ENCODE peak calls at places on chromosomes 4 and X, in seven cellular contexts. One of them, this sample, is unnamed.

GRCh38 chr4:102474736-102475504 is 26.2 kb upstream of the NFKB1 start:
- DNase-seq in Right ventricle myocardium superior: no peak
- DNase-seq in AG04450: no peak
- DNase-seq in GM10248: no peak
- DNase-seq in stimulated activated CD8-positive, alpha-beta memory T cell treated with anti-CD3 and anti-CD28 coated beads, Interleukin-2, amount 100 ng/mL, for 1 hour: no peak
- DNase-seq in activated CD4-positive, CD25-positive, alpha-beta regulatory T cell treated with anti-CD3 and anti-CD28 coated beads, Interleukin-2, amount 50 U/mL, for 72 hours: no peak
- DNase-seq in mesendoderm: peak
- DNase-seq in this sample: no peak

GRCh38 chr4:155573126-155573525 is 93.5 kb upstream of the GUCY1A1 start:
- DNase-seq in activated CD4-positive, CD25-positive, alpha-beta regulatory T cell treated with anti-CD3 and anti-CD28 coated beads, Interleukin-2, amount 50 U/mL, for 72 hours: no peak
- DNase-seq in AG04450: no peak
- DNase-seq in Right ventricle myocardium superior: no peak
- DNase-seq in GM10248: no peak
- DNase-seq in mesendoderm: no peak
- DNase-seq in stimulated activated CD8-positive, alpha-beta memory T cell treated with anti-CD3 and anti-CD28 coated beads, Interleukin-2, amount 100 ng/mL, for 1 hour: no peak
- DNase-seq in this sample: no peak

GRCh38 chrX:55111578-55112254 is 22.9 kb downstream of the PAGE2 start:
- DNase-seq in AG04450: no peak
- DNase-seq in GM10248: no peak
- DNase-seq in mesendoderm: no peak
- DNase-seq in Right ventricle myocardium superior: no peak
- DNase-seq in activated CD4-positive, CD25-positive, alpha-beta regulatory T cell treated with anti-CD3 and anti-CD28 coated beads, Interleukin-2, amount 50 U/mL, for 72 hours: no peak
- DNase-seq in stimulated activated CD8-positive, alpha-beta memory T cell treated with anti-CD3 and anti-CD28 coated beads, Interleukin-2, amount 100 ng/mL, for 1 hour: no peak
- DNase-seq in this sample: no peak

GRCh38 chrX:121641560-121641959 is 594.1 kb downstream of the GLUD2 start:
- DNase-seq in stimulated activated CD8-positive, alpha-beta memory T cell treated with anti-CD3 and anti-CD28 coated beads, Interleukin-2, amount 100 ng/mL, for 1 hour: no peak
- DNase-seq in mesendoderm: peak
- DNase-seq in AG04450: no peak
- DNase-seq in Right ventricle myocardium superior: no peak
- DNase-seq in GM10248: no peak
- DNase-seq in activated CD4-positive, CD25-positive, alpha-beta regulatory T cell treated with anti-CD3 and anti-CD28 coated beads, Interleukin-2, amount 50 U/mL, for 72 hours: no peak
- DNase-seq in this sample: no peak

GRCh38 chrX:120781416-120781815 is 94.2 kb downstream of the CT47B1 start:
- DNase-seq in GM10248: no peak
- DNase-seq in stimulated activated CD8-positive, alpha-beta memory T cell treated with anti-CD3 and anti-CD28 coated beads, Interleukin-2, amount 100 ng/mL, for 1 hour: no peak
- DNase-seq in activated CD4-positive, CD25-positive, alpha-beta regulatory T cell treated with anti-CD3 and anti-CD28 coated beads, Interleukin-2, amount 50 U/mL, for 72 hours: no peak
- DNase-seq in AG04450: no peak
- DNase-seq in mesendoderm: no peak
- DNase-seq in Right ventricle myocardium superior: no peak
- DNase-seq in this sample: no peak

GRCh38 chr4:56668267-56668666 is 12.8 kb downstream of the HOPX start:
- DNase-seq in mesendoderm: peak
- DNase-seq in GM10248: peak
- DNase-seq in AG04450: no peak
- DNase-seq in Right ventricle myocardium superior: no peak
- DNase-seq in activated CD4-positive, CD25-positive, alpha-beta regulatory T cell treated with anti-CD3 and anti-CD28 coated beads, Interleukin-2, amount 50 U/mL, for 72 hours: no peak
- DNase-seq in stimulated activated CD8-positive, alpha-beta memory T cell treated with anti-CD3 and anti-CD28 coated beads, Interleukin-2, amount 100 ng/mL, for 1 hour: no peak
- DNase-seq in this sample: no peak

GRCh38 chrX:110316351-110317078 is 1.4 kb downstream of the AMMECR1 start:
- DNase-seq in GM10248: no peak
- DNase-seq in activated CD4-positive, CD25-positive, alpha-beta regulatory T cell treated with anti-CD3 and anti-CD28 coated beads, Interleukin-2, amount 50 U/mL, for 72 hours: no peak
- DNase-seq in Right ventricle myocardium superior: no peak
- DNase-seq in stimulated activated CD8-positive, alpha-beta memory T cell treated with anti-CD3 and anti-CD28 coated beads, Interleukin-2, amount 100 ng/mL, for 1 hour: no peak
- DNase-seq in mesendoderm: peak
- DNase-seq in AG04450: no peak
- DNase-seq in this sample: no peak

GRCh38 chr4:132123870-132124623 is 1025.0 kb upstream of the PCDH10 start:
- DNase-seq in GM10248: no peak
- DNase-seq in activated CD4-positive, CD25-positive, alpha-beta regulatory T cell treated with anti-CD3 and anti-CD28 coated beads, Interleukin-2, amount 50 U/mL, for 72 hours: no peak
- DNase-seq in AG04450: no peak
- DNase-seq in stimulated activated CD8-positive, alpha-beta memory T cell treated with anti-CD3 and anti-CD28 coated beads, Interleukin-2, amount 100 ng/mL, for 1 hour: no peak
- DNase-seq in mesendoderm: no peak
- DNase-seq in Right ventricle myocardium superior: no peak
- DNase-seq in this sample: no peak

GRCh38 chr4:73828945-73829344 is 7.5 kb upstream of the CXCL6 start:
- DNase-seq in GM10248: no peak
- DNase-seq in activated CD4-positive, CD25-positive, alpha-beta regulatory T cell treated with anti-CD3 and anti-CD28 coated beads, Interleukin-2, amount 50 U/mL, for 72 hours: no peak
- DNase-seq in AG04450: no peak
- DNase-seq in stimulated activated CD8-positive, alpha-beta memory T cell treated with anti-CD3 and anti-CD28 coated beads, Interleukin-2, amount 100 ng/mL, for 1 hour: no peak
- DNase-seq in Right ventricle myocardium superior: no peak
- DNase-seq in mesendoderm: no peak
- DNase-seq in this sample: no peak

GRCh38 chr4:29326816-29327215 is 1393.4 kb upstream of the PCDH7 start:
- DNase-seq in stimulated activated CD8-positive, alpha-beta memory T cell treated with anti-CD3 and anti-CD28 coated beads, Interleukin-2, amount 100 ng/mL, for 1 hour: no peak
- DNase-seq in mesendoderm: no peak
- DNase-seq in activated CD4-positive, CD25-positive, alpha-beta regulatory T cell treated with anti-CD3 and anti-CD28 coated beads, Interleukin-2, amount 50 U/mL, for 72 hours: no peak
- DNase-seq in Right ventricle myocardium superior: no peak
- DNase-seq in GM10248: no peak
- DNase-seq in AG04450: no peak
- DNase-seq in this sample: no peak

GRCh38 chrX:138756234-138756633 is 44.7 kb upstream of the FGF13 start:
- DNase-seq in AG04450: no peak
- DNase-seq in GM10248: no peak
- DNase-seq in activated CD4-positive, CD25-positive, alpha-beta regulatory T cell treated with anti-CD3 and anti-CD28 coated beads, Interleukin-2, amount 50 U/mL, for 72 hours: no peak
- DNase-seq in Right ventricle myocardium superior: peak
- DNase-seq in mesendoderm: peak
- DNase-seq in stimulated activated CD8-positive, alpha-beta memory T cell treated with anti-CD3 and anti-CD28 coated beads, Interleukin-2, amount 100 ng/mL, for 1 hour: no peak
- DNase-seq in this sample: peak

GRCh38 chr4:57102050-57102564 is 8.1 kb downstream of the IGFBP7 start:
- DNase-seq in Right ventricle myocardium superior: peak
- DNase-seq in activated CD4-positive, CD25-positive, alpha-beta regulatory T cell treated with anti-CD3 and anti-CD28 coated beads, Interleukin-2, amount 50 U/mL, for 72 hours: no peak
- DNase-seq in mesendoderm: no peak
- DNase-seq in AG04450: peak
- DNase-seq in GM10248: no peak
- DNase-seq in stimulated activated CD8-positive, alpha-beta memory T cell treated with anti-CD3 and anti-CD28 coated beads, Interleukin-2, amount 100 ng/mL, for 1 hour: no peak
- DNase-seq in this sample: peak

GRCh38 chr4:48780867-48781219 is 764 bp upstream of the FRYL start:
- DNase-seq in activated CD4-positive, CD25-positive, alpha-beta regulatory T cell treated with anti-CD3 and anti-CD28 coated beads, Interleukin-2, amount 50 U/mL, for 72 hours: no peak
- DNase-seq in mesendoderm: no peak
- DNase-seq in Right ventricle myocardium superior: no peak
- DNase-seq in stimulated activated CD8-positive, alpha-beta memory T cell treated with anti-CD3 and anti-CD28 coated beads, Interleukin-2, amount 100 ng/mL, for 1 hour: no peak
- DNase-seq in AG04450: no peak
- DNase-seq in GM10248: no peak
- DNase-seq in this sample: peak

GRCh38 chr4:182642831-182643230 is 274.4 kb downstream of the DCTD start:
- DNase-seq in activated CD4-positive, CD25-positive, alpha-beta regulatory T cell treated with anti-CD3 and anti-CD28 coated beads, Interleukin-2, amount 50 U/mL, for 72 hours: no peak
- DNase-seq in stimulated activated CD8-positive, alpha-beta memory T cell treated with anti-CD3 and anti-CD28 coated beads, Interleukin-2, amount 100 ng/mL, for 1 hour: no peak
- DNase-seq in GM10248: no peak
- DNase-seq in Right ventricle myocardium superior: no peak
- DNase-seq in AG04450: no peak
- DNase-seq in mesendoderm: peak
- DNase-seq in this sample: no peak

GRCh38 chr4:168569066-168569908 is 72.4 kb downstream of the PALLD start:
- DNase-seq in activated CD4-positive, CD25-positive, alpha-beta regulatory T cell treated with anti-CD3 and anti-CD28 coated beads, Interleukin-2, amount 50 U/mL, for 72 hours: no peak
- DNase-seq in GM10248: no peak
- DNase-seq in mesendoderm: peak
- DNase-seq in stimulated activated CD8-positive, alpha-beta memory T cell treated with anti-CD3 and anti-CD28 coated beads, Interleukin-2, amount 100 ng/mL, for 1 hour: no peak
- DNase-seq in AG04450: no peak
- DNase-seq in Right ventricle myocardium superior: no peak
- DNase-seq in this sample: no peak

GRCh38 chrX:34886011-34886410 is 56.6 kb upstream of the FAM47B start:
- DNase-seq in GM10248: no peak
- DNase-seq in activated CD4-positive, CD25-positive, alpha-beta regulatory T cell treated with anti-CD3 and anti-CD28 coated beads, Interleukin-2, amount 50 U/mL, for 72 hours: no peak
- DNase-seq in stimulated activated CD8-positive, alpha-beta memory T cell treated with anti-CD3 and anti-CD28 coated beads, Interleukin-2, amount 100 ng/mL, for 1 hour: no peak
- DNase-seq in AG04450: no peak
- DNase-seq in mesendoderm: no peak
- DNase-seq in Right ventricle myocardium superior: no peak
- DNase-seq in this sample: no peak

GRCh38 chr4:88533088-88533790 is 9.7 kb upstream of the PYURF start:
- DNase-seq in AG04450: peak
- DNase-seq in mesendoderm: peak
- DNase-seq in activated CD4-positive, CD25-positive, alpha-beta regulatory T cell treated with anti-CD3 and anti-CD28 coated beads, Interleukin-2, amount 50 U/mL, for 72 hours: no peak
- DNase-seq in stimulated activated CD8-positive, alpha-beta memory T cell treated with anti-CD3 and anti-CD28 coated beads, Interleukin-2, amount 100 ng/mL, for 1 hour: no peak
- DNase-seq in Right ventricle myocardium superior: no peak
- DNase-seq in GM10248: no peak
- DNase-seq in this sample: no peak

GRCh38 chr4:153151535-153152452 is 52.4 kb upstream of the TRIM2 start:
- DNase-seq in stimulated activated CD8-positive, alpha-beta memory T cell treated with anti-CD3 and anti-CD28 coated beads, Interleukin-2, amount 100 ng/mL, for 1 hour: no peak
- DNase-seq in mesendoderm: peak
- DNase-seq in AG04450: no peak
- DNase-seq in GM10248: peak
- DNase-seq in Right ventricle myocardium superior: peak
- DNase-seq in activated CD4-positive, CD25-positive, alpha-beta regulatory T cell treated with anti-CD3 and anti-CD28 coated beads, Interleukin-2, amount 50 U/mL, for 72 hours: peak
- DNase-seq in this sample: peak

GRCh38 chr4:108425988-108426387 is 194.4 kb upstream of the RPL34 start:
- DNase-seq in Right ventricle myocardium superior: no peak
- DNase-seq in AG04450: peak
- DNase-seq in stimulated activated CD8-positive, alpha-beta memory T cell treated with anti-CD3 and anti-CD28 coated beads, Interleukin-2, amount 100 ng/mL, for 1 hour: no peak
- DNase-seq in activated CD4-positive, CD25-positive, alpha-beta regulatory T cell treated with anti-CD3 and anti-CD28 coated beads, Interleukin-2, amount 50 U/mL, for 72 hours: no peak
- DNase-seq in mesendoderm: no peak
- DNase-seq in GM10248: no peak
- DNase-seq in this sample: no peak